ENCODE peak calls at places on chromosomes 16 and 17, in six cellular contexts. C, F, I, R, N and O are unnamed samples.

GRCh38 chr17:56431736-56432135 is 161.8 kb upstream of the NOG start:
- DNase-seq in C (no peak), F (peak; percentile 14), I (no peak), R (no peak), N (no peak), O (no peak)

GRCh38 chr16:85750021-85750826 is 672 bp downstream of the C16orf74 start:
- DNase-seq in C (no peak), F (no peak), I (no peak), R (peak; percentile 74), N (no peak), O (no peak)

GRCh38 chr17:78322858-78323455 is 36.9 kb downstream of the SOCS3 start:
- DNase-seq in C (no peak), F (no peak), I (no peak), R (no peak), N (no peak), O (no peak)

GRCh38 chr16:5187402-5187952 is 89.9 kb upstream of the EEF2KMT start:
- DNase-seq in C (no peak), F (no peak), I (no peak), R (no peak), N (no peak), O (no peak)

GRCh38 chr16:46555981-46556380 is 65.2 kb downstream of the SHCBP1 start:
- DNase-seq in C (no peak), F (no peak), I (no peak), R (no peak), N (no peak), O (no peak)

GRCh38 chr16:22352726-22353125 is 21.7 kb downstream of the CDR2 start:
- DNase-seq in C (no peak), F (no peak), I (no peak), R (no peak), N (no peak), O (no peak)

GRCh38 chr17:10067446-10068143 is 130.8 kb downstream of the GAS7 start:
- DNase-seq in C (no peak), F (no peak), I (no peak), R (no peak), N (no peak), O (no peak)

GRCh38 chr16:21650517-21650916 is 1.9 kb downstream of the IGSF6 start:
- DNase-seq in C (no peak), F (no peak), I (no peak), R (no peak), N (no peak), O (no peak)

GRCh38 chr16:24972608-24973220 is 42.5 kb downstream of the ARHGAP17 start:
- DNase-seq in C (no peak), F (no peak), I (no peak), R (no peak), N (no peak), O (no peak)

GRCh38 chr17:60554377-60554788 is 28.3 kb upstream of the APPBP2 start:
- DNase-seq in C (no peak), F (peak; percentile 78), I (no peak), R (no peak), N (no peak), O (no peak)

GRCh38 chr16:61042736-61043135 is 993.5 kb downstream of the CDH8 start:
- DNase-seq in C (no peak), F (no peak), I (no peak), R (no peak), N (no peak), O (no peak)

GRCh38 chr17:72123964-72124791 is 3.4 kb downstream of the SOX9 start:
- DNase-seq in C (no peak), F (no peak), I (no peak), R (peak; percentile 54), N (no peak), O (no peak)

GRCh38 chr16:54063374-54063773 is 223.2 kb downstream of the IRX3 start:
- DNase-seq in C (no peak), F (no peak), I (no peak), R (no peak), N (no peak), O (no peak)

GRCh38 chr16:87580855-87581261 is 21.4 kb upstream of the JPH3 start:
- DNase-seq in C (no peak), F (no peak), I (no peak), R (no peak), N (no peak), O (no peak)

GRCh38 chr16:23950898-23951297 is 115.1 kb downstream of the PRKCB start:
- DNase-seq in C (no peak), F (no peak), I (no peak), R (no peak), N (no peak), O (peak; percentile 38)

GRCh38 chr16:26457061-26457460 is 609.7 kb upstream of the C16orf82 start:
- DNase-seq in C (no peak), F (no peak), I (no peak), R (no peak), N (no peak), O (no peak)

GRCh38 chr17:81520021-81520894 is 7.7 kb upstream of the ACTG1 start:
- DNase-seq in C (no peak), F (no peak), I (no peak), R (peak; percentile 5), N (no peak), O (no peak)

GRCh38 chr17:42347198-42347597 is 41.0 kb downstream of the STAT3 start:
- DNase-seq in C (no peak), F (no peak), I (no peak), R (no peak), N (no peak), O (no peak)

GRCh38 chr17:72332367-72332766 is 211.5 kb downstream of the SOX9 start:
- DNase-seq in C (no peak), F (no peak), I (no peak), R (no peak), N (no peak), O (no peak)